ENCODE peak calls at places on chromosome 21, in seven cellular contexts. One of them, this sample, is unnamed.

GRCh38 chr21:39696620-39697019 is 48.4 kb upstream of the IGSF5 start:
- DNase-seq in IMR-90: no peak
- DNase-seq in mesenchymal stem cell: no peak
- DNase-seq in H9: peak; percentile 34
- DNase-seq in trophoblast cell: no peak
- DNase-seq in H1: no peak
- DNase-seq in neuronal stem cell: no peak
- DNase-seq in this sample: no peak

GRCh38 chr21:38944903-38945302 is 139.2 kb downstream of the ETS2 start:
- DNase-seq in mesenchymal stem cell: no peak
- DNase-seq in trophoblast cell: no peak
- DNase-seq in H1: no peak
- DNase-seq in H9: peak; percentile 45
- DNase-seq in IMR-90: no peak
- DNase-seq in neuronal stem cell: no peak
- DNase-seq in this sample: peak; percentile 43

GRCh38 chr21:25997788-25998611 is 172.6 kb downstream of the APP start:
- DNase-seq in trophoblast cell: no peak
- DNase-seq in neuronal stem cell: peak; percentile 65
- DNase-seq in H9: peak; percentile 78
- DNase-seq in mesenchymal stem cell: no peak
- DNase-seq in H1: peak; percentile 77
- DNase-seq in IMR-90: no peak
- DNase-seq in this sample: peak; percentile 96

GRCh38 chr21:38843806-38844479 is 38.2 kb downstream of the ETS2 start:
- DNase-seq in trophoblast cell: peak; percentile 58
- DNase-seq in IMR-90: peak; percentile 86
- DNase-seq in H9: no peak
- DNase-seq in neuronal stem cell: no peak
- DNase-seq in H1: no peak
- DNase-seq in mesenchymal stem cell: no peak
- DNase-seq in this sample: no peak

GRCh38 chr21:30463713-30464112 is 16.5 kb downstream of the KRTAP19-1 start:
- DNase-seq in neuronal stem cell: no peak
- DNase-seq in trophoblast cell: peak; percentile 26
- DNase-seq in mesenchymal stem cell: no peak
- DNase-seq in IMR-90: no peak
- DNase-seq in H1: no peak
- DNase-seq in H9: no peak
- DNase-seq in this sample: peak; percentile 49

GRCh38 chr21:19557046-19557445 is 1153.5 kb upstream of the TMPRSS15 start:
- DNase-seq in IMR-90: no peak
- DNase-seq in trophoblast cell: no peak
- DNase-seq in neuronal stem cell: no peak
- DNase-seq in H9: no peak
- DNase-seq in H1: no peak
- DNase-seq in mesenchymal stem cell: no peak
- DNase-seq in this sample: no peak

GRCh38 chr21:38646213-38646837 is 148.0 kb upstream of the ERG start:
- DNase-seq in neuronal stem cell: no peak
- DNase-seq in H1: no peak
- DNase-seq in trophoblast cell: no peak
- DNase-seq in mesenchymal stem cell: no peak
- DNase-seq in IMR-90: peak; percentile 66
- DNase-seq in H9: no peak
- DNase-seq in this sample: no peak

GRCh38 chr21:34935452-34935851 is 113.7 kb downstream of the RUNX1 start:
- DNase-seq in trophoblast cell: peak; percentile 31
- DNase-seq in IMR-90: no peak
- DNase-seq in mesenchymal stem cell: peak; percentile 28
- DNase-seq in neuronal stem cell: no peak
- DNase-seq in H9: no peak
- DNase-seq in H1: no peak
- DNase-seq in this sample: no peak

GRCh38 chr21:40732243-40732642 is 114.7 kb downstream of the DSCAM start:
- DNase-seq in neuronal stem cell: no peak
- DNase-seq in mesenchymal stem cell: no peak
- DNase-seq in H9: no peak
- DNase-seq in H1: no peak
- DNase-seq in trophoblast cell: peak; percentile 35
- DNase-seq in IMR-90: no peak
- DNase-seq in this sample: no peak

GRCh38 chr21:38667466-38667865 is 138.3 kb upstream of the ETS2 start:
- DNase-seq in mesenchymal stem cell: no peak
- DNase-seq in H9: no peak
- DNase-seq in H1: no peak
- DNase-seq in neuronal stem cell: no peak
- DNase-seq in IMR-90: no peak
- DNase-seq in trophoblast cell: no peak
- DNase-seq in this sample: no peak

GRCh38 chr21:14673649-14674048 is 127.5 kb upstream of the SAMSN1 start:
- DNase-seq in IMR-90: no peak
- DNase-seq in neuronal stem cell: no peak
- DNase-seq in H1: no peak
- DNase-seq in mesenchymal stem cell: no peak
- DNase-seq in trophoblast cell: no peak
- DNase-seq in H9: no peak
- DNase-seq in this sample: peak; percentile 81
- H3K27me3 ChIP-seq in IMR-90: no peaks in the 10 kb centered on the region
- H3K27me3 ChIP-seq in neuronal stem cell: no peaks in the 10 kb centered on the region
- H3K27me3 ChIP-seq in H1: no peaks in the 10 kb centered on the region
- H3K27me3 ChIP-seq in mesenchymal stem cell: no peaks in the 10 kb centered on the region
- H3K27me3 ChIP-seq in trophoblast cell: no peaks in the 10 kb centered on the region
- H3K27me3 ChIP-seq in H9: no peaks in the 10 kb centered on the region
- H3K27me3 ChIP-seq in this sample: no peaks in the 10 kb centered on the region

GRCh38 chr21:42518216-42518615 is 4.6 kb downstream of the SLC37A1 start:
- DNase-seq in neuronal stem cell: no peak
- DNase-seq in H9: no peak
- DNase-seq in mesenchymal stem cell: peak; percentile 89
- DNase-seq in IMR-90: peak; percentile 28
- DNase-seq in H1: no peak
- DNase-seq in trophoblast cell: peak; percentile 76
- DNase-seq in this sample: peak; percentile 47

GRCh38 chr21:42520628-42521253 is 7.1 kb downstream of the SLC37A1 start:
- DNase-seq in H1: no peak
- DNase-seq in H9: peak; percentile 63
- DNase-seq in neuronal stem cell: no peak
- DNase-seq in IMR-90: no peak
- DNase-seq in trophoblast cell: no peak
- DNase-seq in mesenchymal stem cell: no peak
- DNase-seq in this sample: peak; percentile 35

GRCh38 chr21:42515708-42516502 is 2.3 kb downstream of the SLC37A1 start:
- DNase-seq in H9: no peak
- DNase-seq in mesenchymal stem cell: peak; percentile 77
- DNase-seq in H1: no peak
- DNase-seq in IMR-90: no peak
- DNase-seq in trophoblast cell: peak; percentile 91
- DNase-seq in neuronal stem cell: no peak
- DNase-seq in this sample: no peak

GRCh38 chr21:42521384-42521783 is 7.7 kb downstream of the SLC37A1 start:
- DNase-seq in H9: no peak
- DNase-seq in H1: no peak
- DNase-seq in neuronal stem cell: no peak
- DNase-seq in IMR-90: no peak
- DNase-seq in mesenchymal stem cell: no peak
- DNase-seq in trophoblast cell: no peak
- DNase-seq in this sample: no peak

GRCh38 chr21:42518626-42519025 is 5.0 kb downstream of the SLC37A1 start:
- DNase-seq in mesenchymal stem cell: peak; percentile 51
- DNase-seq in H1: no peak
- DNase-seq in neuronal stem cell: no peak
- DNase-seq in H9: no peak
- DNase-seq in trophoblast cell: peak; percentile 57
- DNase-seq in IMR-90: no peak
- DNase-seq in this sample: no peak
- H3K4ac ChIP-seq in mesenchymal stem cell: no peak overlapping the region
- H3K4ac ChIP-seq in H1: no peak overlapping the region
- H3K4ac ChIP-seq in neuronal stem cell: no peak overlapping the region
- H3K4ac ChIP-seq in H9: no peak overlapping the region
- H3K4ac ChIP-seq in trophoblast cell: no peak overlapping the region
- H3K4ac ChIP-seq in IMR-90: no peak overlapping the region
- H3K4ac ChIP-seq in this sample: no peak overlapping the region

DNA sequence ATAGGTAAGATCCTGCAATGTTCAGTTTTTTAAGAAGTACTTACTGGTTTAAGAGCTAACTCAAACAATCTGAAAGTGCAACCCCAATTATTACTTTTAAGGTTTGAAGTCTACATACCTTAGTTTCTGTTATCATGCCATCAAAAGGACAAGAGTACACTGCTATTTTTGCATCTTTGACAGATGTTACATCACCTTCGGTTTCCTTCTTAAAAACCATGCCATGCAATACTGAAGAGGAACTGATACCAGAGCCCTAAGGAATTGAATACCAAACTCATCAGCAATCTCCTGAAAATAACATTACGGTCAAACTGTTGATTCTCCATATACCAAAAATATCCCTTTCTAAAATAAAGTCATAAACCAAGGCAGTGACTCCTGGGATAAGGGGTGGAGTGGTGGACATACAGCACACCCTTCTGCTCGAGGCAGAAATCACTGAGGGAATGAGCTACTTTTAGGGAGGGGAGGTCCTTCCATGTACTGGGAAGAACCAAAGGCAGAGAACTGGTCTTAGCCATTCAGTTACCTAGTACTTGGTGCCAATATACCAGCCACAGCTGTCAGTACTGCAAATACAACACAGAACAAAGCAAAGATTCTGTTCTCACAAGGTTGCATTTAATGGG is 8.5 kb downstream of the CCT8 start:
- DNase-seq in H9: no peak
- DNase-seq in neuronal stem cell: no peak
- DNase-seq in IMR-90: no peak
- DNase-seq in H1: no peak
- DNase-seq in trophoblast cell: no peak
- DNase-seq in mesenchymal stem cell: no peak
- DNase-seq in this sample: no peak
- H3K9ac ChIP-seq in H9: no peak overlapping the region
- H3K9ac ChIP-seq in neuronal stem cell: no peak overlapping the region
- H3K9ac ChIP-seq in IMR-90: no peak overlapping the region
- H3K9ac ChIP-seq in H1: no peak overlapping the region
- H3K9ac ChIP-seq in trophoblast cell: no peak overlapping the region
- H3K9ac ChIP-seq in mesenchymal stem cell: no peak overlapping the region
- H3K9ac ChIP-seq in this sample: no peak overlapping the region

DNA sequence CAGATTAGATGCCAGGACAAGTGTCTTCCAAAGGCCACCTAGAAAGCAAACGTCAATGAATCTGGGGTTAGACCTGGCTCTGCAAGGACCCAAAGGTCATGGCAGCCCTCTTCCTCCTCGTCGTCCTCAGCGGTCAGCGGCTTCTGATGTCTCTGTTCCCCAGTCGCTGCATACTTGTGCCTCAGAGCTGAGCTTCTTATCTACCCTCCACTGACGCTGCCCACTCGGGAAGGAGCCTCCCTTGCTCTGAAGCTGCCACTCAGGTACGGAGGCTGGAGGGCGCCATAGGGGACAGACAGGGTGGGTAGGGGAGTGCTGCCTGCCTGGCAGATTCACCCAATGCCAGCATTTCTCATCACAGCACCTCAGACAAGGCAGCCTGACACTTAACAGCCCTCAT is 11.4 kb upstream of the UMODL1 start:
- DNase-seq in H9: no peak
- DNase-seq in IMR-90: no peak
- DNase-seq in trophoblast cell: no peak
- DNase-seq in neuronal stem cell: no peak
- DNase-seq in mesenchymal stem cell: no peak
- DNase-seq in H1: no peak
- DNase-seq in this sample: no peak
- H3K27me3 ChIP-seq in H9: no peaks in the 10 kb centered on the region
- H3K27me3 ChIP-seq in IMR-90: peaks cover 9% of the 10 kb centered on the region
- H3K27me3 ChIP-seq in trophoblast cell: no peaks in the 10 kb centered on the region
- H3K27me3 ChIP-seq in neuronal stem cell: no peaks in the 10 kb centered on the region
- H3K27me3 ChIP-seq in mesenchymal stem cell: peaks cover 16% of the 10 kb centered on the region
- H3K27me3 ChIP-seq in H1: no peaks in the 10 kb centered on the region
- H3K27me3 ChIP-seq in this sample: no peaks in the 10 kb centered on the region

GRCh38 chr21:33123396-33124120 is 53.6 kb downstream of the OLIG1 start:
- DNase-seq in IMR-90: no peak
- DNase-seq in H1: no peak
- DNase-seq in H9: no peak
- DNase-seq in trophoblast cell: no peak
- DNase-seq in neuronal stem cell: no peak
- DNase-seq in mesenchymal stem cell: no peak
- DNase-seq in this sample: peak; percentile 26
- H3K4ac ChIP-seq in IMR-90: no peak overlapping the region
- H3K4ac ChIP-seq in H1: no peak overlapping the region
- H3K4ac ChIP-seq in H9: no peak overlapping the region
- H3K4ac ChIP-seq in trophoblast cell: no peak overlapping the region
- H3K4ac ChIP-seq in neuronal stem cell: no peak overlapping the region
- H3K4ac ChIP-seq in mesenchymal stem cell: no peak overlapping the region
- H3K4ac ChIP-seq in this sample: no peak overlapping the region

GRCh38 chr21:20822559-20823133 is 175.6 kb upstream of the NCAM2 start:
- DNase-seq in mesenchymal stem cell: no peak
- DNase-seq in trophoblast cell: no peak
- DNase-seq in neuronal stem cell: peak; percentile 40
- DNase-seq in IMR-90: no peak
- DNase-seq in H9: no peak
- DNase-seq in H1: no peak
- DNase-seq in this sample: peak; percentile 18
- H3K9ac ChIP-seq in mesenchymal stem cell: no peak overlapping the region
- H3K9ac ChIP-seq in trophoblast cell: no peak overlapping the region
- H3K9ac ChIP-seq in neuronal stem cell: no peak overlapping the region
- H3K9ac ChIP-seq in IMR-90: no peak overlapping the region
- H3K9ac ChIP-seq in H9: no peak overlapping the region
- H3K9ac ChIP-seq in H1: no peak overlapping the region
- H3K9ac ChIP-seq in this sample: no peak overlapping the region

DNA sequence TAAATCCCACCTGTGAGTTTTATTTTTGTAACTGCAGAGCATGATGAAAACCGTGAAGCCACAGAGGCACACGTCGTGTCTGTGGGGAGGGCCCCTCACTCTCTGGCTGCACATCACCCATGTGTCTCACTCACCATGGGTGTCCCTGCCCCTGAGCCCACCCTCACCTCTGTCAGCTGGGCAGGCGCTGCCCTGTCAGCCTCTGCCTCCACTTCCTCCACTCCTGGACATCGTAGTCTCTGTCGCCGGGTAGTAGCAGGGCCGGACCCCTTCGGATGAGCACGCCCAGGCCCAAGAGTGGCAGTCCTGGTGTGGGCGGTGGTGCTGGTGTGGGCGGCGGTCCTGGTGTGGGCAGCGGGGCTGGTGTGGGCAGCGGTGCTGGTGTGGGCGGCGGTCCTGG is 37.3 kb downstream of the COL18A1 start:
- DNase-seq in mesenchymal stem cell: no peak
- DNase-seq in H1: no peak
- DNase-seq in H9: no peak
- DNase-seq in IMR-90: no peak
- DNase-seq in trophoblast cell: no peak
- DNase-seq in neuronal stem cell: no peak
- DNase-seq in this sample: no peak
- H3K27me3 ChIP-seq in mesenchymal stem cell: no peaks in the 10 kb centered on the region
- H3K27me3 ChIP-seq in H1: no peaks in the 10 kb centered on the region
- H3K27me3 ChIP-seq in H9: no peaks in the 10 kb centered on the region
- H3K27me3 ChIP-seq in IMR-90: no peaks in the 10 kb centered on the region
- H3K27me3 ChIP-seq in trophoblast cell: no peaks in the 10 kb centered on the region
- H3K27me3 ChIP-seq in neuronal stem cell: no peaks in the 10 kb centered on the region
- H3K27me3 ChIP-seq in this sample: no peaks in the 10 kb centered on the region

GRCh38 chr21:17667256-17667655 is 54.6 kb upstream of the BTG3 start:
- DNase-seq in mesenchymal stem cell: no peak
- DNase-seq in neuronal stem cell: no peak
- DNase-seq in H9: peak; percentile 76
- DNase-seq in trophoblast cell: peak; percentile 24
- DNase-seq in H1: no peak
- DNase-seq in IMR-90: no peak
- DNase-seq in this sample: no peak
- H3K4ac ChIP-seq in mesenchymal stem cell: no peak overlapping the region
- H3K4ac ChIP-seq in neuronal stem cell: no peak overlapping the region
- H3K4ac ChIP-seq in H9: no peak overlapping the region
- H3K4ac ChIP-seq in trophoblast cell: no peak overlapping the region
- H3K4ac ChIP-seq in H1: no peak overlapping the region
- H3K4ac ChIP-seq in IMR-90: no peak overlapping the region
- H3K4ac ChIP-seq in this sample: no peak overlapping the region